ENCODE peak calls at places on chromosomes 2 and 18, in seven cellular contexts. X is endothelial cell of umbilical vein, K is prostate gland, C is suprapubic skin, M is stomach, T is HCT116, R is transverse colon. N is an unnamed sample.

GRCh38 chr2:64779117-64779690 is 125.5 kb upstream of the SERTAD2 start:
- DNase-seq in M (no peak), T (no peak), K (no peak), R (no peak), X (peak), C (no peak), N (no peak)

GRCh38 chr2:195533771-195534642 is 123.0 kb upstream of the SLC39A10 start:
- DNase-seq in R (peak), M (no peak), K (no peak), C (no peak), X (no peak), T (peak), N (no peak)

GRCh38 chr18:44805643-44806042 is 125.0 kb downstream of the SETBP1 start:
- DNase-seq in T (no peak), R (no peak), X (no peak), C (no peak), M (no peak), K (no peak), N (no peak)

GRCh38 chr2:218396688-218397501 is 2.8 kb upstream of the CTDSP1 start:
- DNase-seq in C (peak), X (peak), R (peak), M (peak), K (peak), T (no peak), N (peak)

GRCh38 chr2:15919716-15920444 is 20.5 kb upstream of the MYCN start:
- DNase-seq in C (no peak), X (no peak), M (no peak), T (no peak), R (no peak), K (no peak), N (no peak)

GRCh38 chr18:524496-524895 is 24.0 kb upstream of the COLEC12 start:
- DNase-seq in M (no peak), R (no peak), C (no peak), K (no peak), X (peak), T (no peak), N (no peak)

GRCh38 chr2:58155160-58155778 is 85.9 kb downstream of the FANCL start:
- DNase-seq in C (no peak), K (no peak), M (no peak), X (no peak), R (no peak), T (no peak), N (no peak)

GRCh38 chr2:98324181-98324580 is 22.1 kb upstream of the CNGA3 start:
- DNase-seq in C (no peak), M (no peak), T (no peak), R (no peak), K (no peak), X (no peak), N (peak)

GRCh38 chr2:72130671-72131360 is 16.8 kb downstream of the CYP26B1 start:
- DNase-seq in T (no peak), K (no peak), M (no peak), R (no peak), C (peak), X (no peak), N (no peak)

GRCh38 chr2:43400508-43400907 is 174.1 kb upstream of the ZFP36L2 start:
- DNase-seq in M (no peak), T (no peak), C (no peak), X (no peak), K (no peak), R (no peak), N (no peak)

GRCh38 chr2:161059388-161059787 is 100.8 kb upstream of the TANK start:
- DNase-seq in R (no peak), K (no peak), M (no peak), X (no peak), C (no peak), T (no peak), N (no peak)

GRCh38 chr2:3059111-3059990 is 318.3 kb downstream of the EIPR1 start:
- DNase-seq in C (no peak), K (no peak), X (no peak), T (no peak), R (no peak), M (no peak), N (no peak)

GRCh38 chr2:159760321-159760720 is 37.7 kb downstream of the CD302 start:
- DNase-seq in T (no peak), X (no peak), M (no peak), C (no peak), K (no peak), R (no peak), N (no peak)

GRCh38 chr2:241235396-241235795 is 46.9 kb downstream of the ANO7 start:
- DNase-seq in M (no peak), K (no peak), X (no peak), T (no peak), R (no peak), C (no peak), N (no peak)

GRCh38 chr2:238601433-238602222 is 174.9 kb downstream of the ASB1 start:
- DNase-seq in T (no peak), R (peak), K (peak), M (no peak), C (peak), X (no peak), N (peak)

GRCh38 chr2:239801404-239802100 is 223.6 kb downstream of the NDUFA10 start:
- DNase-seq in C (peak), T (no peak), R (no peak), X (no peak), K (no peak), M (peak), N (no peak)

GRCh38 chr2:242031481-242032019 is 162.0 kb downstream of the RTP5 start:
- DNase-seq in T (no peak), R (no peak), C (no peak), K (no peak), X (no peak), M (no peak), N (no peak)

GRCh38 chr2:136319651-136320050 is 201.7 kb upstream of the CXCR4 start:
- DNase-seq in X (no peak), R (no peak), C (no peak), K (no peak), T (no peak), M (no peak), N (no peak)

GRCh38 chr2:217164008-217164407 is 304.1 kb upstream of the TNP1 start:
- DNase-seq in C (no peak), R (no peak), T (no peak), M (no peak), X (no peak), K (no peak), N (peak)

GRCh38 chr2:95353613-95354468 is 48.7 kb upstream of the FAHD2A start:
- DNase-seq in T (no peak), K (no peak), C (no peak), M (peak), X (no peak), R (no peak), N (no peak)

GRCh38 chr2:113167115-113167932 is 6.4 kb upstream of the PSD4 start:
- DNase-seq in T (no peak), R (peak), C (no peak), M (peak), X (no peak), K (no peak), N (no peak)

GRCh38 chr2:176997074-176997791 is 215.4 kb upstream of the HNRNPA3 start:
- DNase-seq in C (no peak), X (peak), R (peak), K (no peak), T (peak), M (peak), N (no peak)

GRCh38 chr18:70496749-70497294 is 208.0 kb downstream of the SOCS6 start:
- DNase-seq in C (no peak), T (no peak), M (no peak), X (no peak), R (no peak), K (no peak), N (no peak)
- TF ChIP-seq POLR2AphosphoS5 in C (no peak), T (no peak), M (no peak), X (no peak), R (no peak), K (no peak), N (no peak)

GRCh38 chr18:22191986-22192385 is 22.6 kb downstream of the GATA6 start:
- DNase-seq in T (no peak), C (no peak), M (no peak), K (no peak), R (no peak), X (peak), N (no peak)

GRCh38 chr18:22195052-22195451 is 25.7 kb downstream of the GATA6 start:
- DNase-seq in C (no peak), X (no peak), T (no peak), K (no peak), R (no peak), M (no peak), N (no peak)

GRCh38 chr18:22191346-22191710 is 21.9 kb downstream of the GATA6 start:
- DNase-seq in X (no peak), M (no peak), C (no peak), K (no peak), T (no peak), R (no peak), N (no peak)

GRCh38 chr18:22193466-22193865 is 24.1 kb downstream of the GATA6 start:
- DNase-seq in M (no peak), K (no peak), X (peak), C (no peak), T (no peak), R (peak), N (no peak)

DNA sequence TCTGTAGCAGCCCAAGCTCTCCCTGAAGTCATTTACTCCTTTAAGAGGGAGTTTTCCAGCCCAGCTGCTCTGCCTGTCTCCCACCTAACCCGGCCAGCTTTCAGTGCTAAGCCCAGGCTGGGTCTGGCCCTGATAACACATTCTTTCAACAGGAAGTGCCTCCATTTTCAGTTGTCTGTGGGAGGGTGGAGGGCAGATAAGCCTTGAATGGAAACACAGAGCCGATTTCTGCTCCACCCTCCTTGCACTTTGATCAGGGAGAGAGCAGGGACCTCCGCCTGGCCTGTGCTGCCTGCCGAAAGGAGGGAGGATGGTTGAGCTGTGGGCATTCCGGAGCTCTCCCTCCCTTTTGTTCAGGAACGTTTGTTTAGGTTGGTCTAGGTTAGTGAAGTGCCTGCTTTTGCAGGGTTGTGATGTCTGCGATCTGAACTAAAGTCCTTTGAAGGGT is 24.8 kb downstream of the GATA6 start:
- DNase-seq in T (no peak), R (peak), C (no peak), X (peak), M (peak), K (no peak), N (no peak)
- TF ChIP-seq POLR2A in T (no peak), R (peak), C (no peak), X (no peak), M (no peak), K (no peak), N (no peak)

GRCh38 chr2:13193075-13193474 is 476.3 kb downstream of the TRIB2 start:
- DNase-seq in X (no peak), C (no peak), R (no peak), M (no peak), K (no peak), T (no peak), N (no peak)
- TF ChIP-seq CTCF in X (no peak), C (no peak), R (no peak), M (no peak), K (no peak), T (no peak), N (no peak)

DNA sequence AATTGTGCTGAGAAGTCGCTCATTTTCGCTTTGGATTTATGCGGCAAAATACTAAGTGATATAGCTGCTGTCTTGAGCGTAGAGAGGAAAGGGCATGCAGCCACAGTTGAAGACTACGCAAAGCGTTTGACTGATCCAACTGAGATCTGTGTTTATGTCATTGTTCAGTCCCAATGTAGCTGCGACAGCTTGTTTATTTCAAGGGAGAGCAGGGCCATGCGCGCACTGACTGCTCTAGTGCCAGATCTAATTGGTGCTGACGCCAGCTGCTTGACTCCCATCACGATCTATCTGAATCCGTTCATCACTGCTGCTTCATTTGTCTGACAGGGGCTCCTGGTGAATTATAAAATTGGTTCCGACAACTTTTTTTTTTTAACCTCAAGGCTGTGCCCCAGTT is 75.7 kb downstream of the CHST9 start:
- DNase-seq in X (no peak), K (no peak), C (no peak), T (no peak), R (no peak), M (no peak), N (no peak)
- TF ChIP-seq POLR2AphosphoS5 in X (no peak), K (no peak), C (no peak), T (no peak), R (no peak), M (no peak), N (no peak)